ENCODE peak calls at places on chromosomes 4 and X, in seven cellular contexts. O is Caco-2, C is tibial artery, E is breast epithelium, D is GM10248, J is tibial nerve, A is NB4. Z is an unnamed sample.

GRCh38 chr4:151227731-151228130 is 49.2 kb upstream of the PRSS48 start:
- DNase-seq in J (peak), C (peak), A (no peak), D (no peak), O (no peak), E (no peak), Z (no peak)

GRCh38 chrX:13432776-13433605 is 113.1 kb upstream of the ATXN3L start:
- DNase-seq in E (no peak), D (no peak), A (no peak), J (no peak), C (no peak), O (no peak), Z (no peak)

GRCh38 chr4:39565925-39566630 is 38.8 kb upstream of the UGDH start:
- DNase-seq in E (no peak), O (no peak), C (no peak), A (no peak), J (no peak), D (no peak), Z (no peak)

GRCh38 chrX:50606300-50606950 is 135.8 kb upstream of the DGKK start:
- DNase-seq in O (no peak), J (no peak), E (no peak), A (no peak), D (no peak), C (no peak), Z (no peak)

GRCh38 chr4:39029752-39030694 is 2.2 kb downstream of the TMEM156 start:
- DNase-seq in J (no peak), A (peak), O (no peak), E (no peak), D (peak), C (no peak), Z (no peak)

GRCh38 chrX:79081895-79082512 is 62.5 kb upstream of the GPR174 start:
- DNase-seq in J (peak), O (no peak), D (peak), C (no peak), E (no peak), A (peak), Z (peak)

GRCh38 chr4:26030780-26031179 is 116.8 kb downstream of the SMIM20 start:
- DNase-seq in D (peak), A (no peak), C (no peak), J (no peak), O (no peak), E (no peak), Z (no peak)

GRCh38 chr4:7282094-7282370 is 89.7 kb downstream of the SORCS2 start:
- DNase-seq in O (no peak), A (no peak), C (no peak), J (no peak), D (no peak), E (no peak), Z (no peak)

GRCh38 chrX:101595739-101596419 is 21.9 kb downstream of the ARMCX6 start:
- DNase-seq in O (no peak), J (peak), A (peak), D (peak), C (no peak), E (no peak), Z (peak)

GRCh38 chr4:170007113-170007512 is 19.1 kb downstream of the MFAP3L start:
- DNase-seq in A (peak), E (no peak), D (no peak), C (no peak), J (no peak), O (no peak), Z (no peak)

GRCh38 chrX:7709845-7710244 is 133.1 kb upstream of the VCX start:
- DNase-seq in A (no peak), D (no peak), E (no peak), J (no peak), O (no peak), C (no peak), Z (no peak)

GRCh38 chrX:7711167-7711566 is 131.8 kb upstream of the VCX start:
- DNase-seq in J (no peak), E (no peak), C (no peak), A (no peak), O (no peak), D (no peak), Z (no peak)

GRCh38 chrX:7706032-7706431 is 136.9 kb upstream of the VCX start:
- DNase-seq in J (no peak), C (no peak), A (no peak), O (no peak), D (no peak), E (no peak), Z (no peak)
- TF ChIP-seq CTCF in J (peak), C (no peak), A (no peak), O (no peak), D (no peak), E (peak), Z (peak)

GRCh38 chr4:112994732-112995131 is 54.7 kb upstream of the ANK2 start:
- DNase-seq in J (no peak), A (no peak), O (no peak), C (no peak), D (no peak), E (no peak), Z (no peak)
- TF ChIP-seq CTCF in J (no peak), A (no peak), O (no peak), C (no peak), D (no peak), E (no peak), Z (no peak)

GRCh38 chrX:153379508-153379907 is 21.6 kb downstream of the PNMA6E start:
- DNase-seq in J (no peak), A (no peak), D (no peak), E (no peak), O (no peak), C (no peak), Z (no peak)

GRCh38 chrX:153382563-153383482 is 18.3 kb downstream of the PNMA6E start:
- DNase-seq in A (no peak), D (no peak), O (no peak), E (no peak), C (no peak), J (no peak), Z (no peak)

GRCh38 chrX:153379971-153380581 is 21.1 kb downstream of the PNMA6E start:
- DNase-seq in E (no peak), D (no peak), A (no peak), O (no peak), J (no peak), C (no peak), Z (no peak)

GRCh38 chrX:153380691-153381090 is 20.5 kb downstream of the PNMA6E start:
- DNase-seq in O (no peak), J (no peak), E (no peak), A (no peak), D (no peak), C (no peak), Z (no peak)

GRCh38 chrX:153381684-153382532 is 19.2 kb downstream of the PNMA6E start:
- DNase-seq in C (no peak), J (peak), O (peak), E (no peak), A (peak), D (no peak), Z (no peak)
- TF ChIP-seq CTCF in C (no peak), J (no peak), O (no peak), E (no peak), A (no peak), D (no peak), Z (peak)

DNA sequence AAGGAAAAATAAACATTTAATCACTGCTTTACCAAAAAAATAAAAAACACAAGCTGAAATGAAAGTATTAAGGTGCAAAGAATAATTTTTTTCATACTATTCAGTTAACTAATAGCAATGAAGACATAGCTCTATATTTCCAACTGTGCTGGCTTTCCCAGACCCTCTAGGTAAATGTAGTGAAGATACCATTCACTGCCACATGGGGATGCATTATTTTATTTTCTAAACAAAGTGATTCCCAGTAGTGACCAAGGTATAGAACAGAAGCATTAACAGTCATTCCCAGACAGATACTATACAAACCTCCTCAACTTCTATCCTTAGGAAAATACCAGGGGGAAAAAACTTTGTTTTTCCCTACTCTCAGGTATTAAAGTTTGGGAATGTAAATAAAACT is 39.4 kb downstream of the ANTXR2 start:
- DNase-seq in E (no peak), A (no peak), C (no peak), J (no peak), O (no peak), D (no peak), Z (no peak)
- TF ChIP-seq CTCF in E (no peak), A (no peak), C (no peak), J (no peak), O (no peak), D (no peak), Z (peak)

GRCh38 chr4:73662709-73663546 is 42.7 kb upstream of the RASSF6 start:
- DNase-seq in O (no peak), A (peak), J (no peak), C (no peak), E (no peak), D (peak), Z (peak)

GRCh38 chr4:73660808-73661207 is 40.6 kb upstream of the RASSF6 start:
- DNase-seq in D (no peak), J (no peak), A (no peak), C (no peak), E (no peak), O (no peak), Z (no peak)

GRCh38 chr4:73664470-73664869 is 44.2 kb upstream of the RASSF6 start:
- DNase-seq in O (no peak), E (no peak), A (no peak), J (no peak), D (no peak), C (no peak), Z (no peak)

DNA sequence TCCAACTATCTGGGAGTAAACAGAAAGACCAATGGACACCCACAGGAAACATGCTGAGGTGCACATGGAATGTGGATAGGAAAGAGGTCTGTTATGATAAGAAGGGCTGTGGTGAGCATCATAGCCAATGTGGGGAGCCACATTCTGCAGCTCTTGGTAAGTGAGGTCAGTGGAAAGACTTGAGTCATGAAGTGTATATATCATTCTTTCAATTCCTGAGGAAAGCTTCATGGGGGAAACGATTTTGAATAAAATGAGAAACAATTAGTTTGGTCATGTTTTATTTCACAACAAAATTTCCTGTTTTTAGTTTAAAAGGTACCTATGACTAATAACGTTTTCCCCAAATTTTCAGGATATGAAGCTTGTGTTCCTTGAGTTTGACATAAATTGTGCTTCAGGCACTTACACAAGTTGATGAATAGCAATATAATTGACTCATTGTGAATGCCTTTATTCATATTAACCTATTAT is 41.4 kb upstream of the RASSF6 start:
- DNase-seq in D (no peak), C (no peak), A (no peak), O (no peak), E (no peak), J (no peak), Z (no peak)
- TF ChIP-seq CTCF in D (no peak), C (no peak), A (no peak), O (no peak), E (no peak), J (no peak), Z (no peak)

DNA sequence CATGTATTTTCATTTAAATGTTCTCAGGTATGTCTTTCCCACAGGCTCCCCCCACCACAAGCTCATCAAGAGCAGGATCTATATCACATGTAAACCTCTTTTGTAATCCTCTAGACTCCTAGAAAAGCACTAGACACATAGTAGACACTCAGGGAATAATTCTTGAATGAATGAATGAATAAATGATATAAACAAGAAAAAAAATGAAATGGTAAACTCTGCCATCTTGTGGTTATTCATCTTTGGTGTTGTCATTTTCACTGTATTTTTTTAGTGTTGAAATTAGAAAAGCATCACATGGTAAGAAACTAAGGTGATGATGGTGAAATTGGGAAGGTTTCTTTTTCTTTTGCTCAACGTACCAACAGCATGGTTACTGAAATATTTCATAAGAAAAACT is 34.2 kb upstream of the C1GALT1C1 start:
- DNase-seq in D (no peak), C (no peak), E (no peak), J (no peak), O (no peak), A (peak), Z (no peak)
- TF ChIP-seq CTCF in D (no peak), C (no peak), E (no peak), J (peak), O (no peak), A (no peak), Z (peak)

DNA sequence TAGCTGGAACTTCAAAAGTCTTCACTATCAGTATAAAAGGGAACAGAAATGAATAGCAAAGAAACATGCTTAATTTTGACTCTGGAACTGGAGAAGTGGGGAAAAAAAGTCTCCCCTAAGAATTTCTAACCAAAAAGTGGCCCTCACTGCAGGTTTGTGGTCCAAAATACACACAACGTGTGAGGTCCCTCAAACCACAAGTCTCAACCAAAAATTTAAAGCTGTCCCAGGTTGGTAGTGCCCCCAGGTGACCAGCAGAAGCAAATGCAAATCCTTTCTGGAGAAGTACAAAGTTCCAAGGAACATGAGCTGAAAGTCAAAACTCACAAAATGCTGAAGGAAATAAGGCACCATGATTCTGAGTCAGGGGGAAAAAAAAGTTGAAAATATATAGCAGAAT is 23.6 kb upstream of the VAMP7 start:
- DNase-seq in E (no peak), A (peak), C (no peak), O (no peak), D (no peak), J (no peak), Z (no peak)
- TF ChIP-seq CTCF in E (no peak), A (peak), C (no peak), O (peak), D (peak), J (no peak), Z (peak)

GRCh38 chr4:115852767-115853091 is 739.3 kb upstream of the NDST4 start:
- DNase-seq in D (no peak), A (no peak), O (no peak), J (no peak), C (no peak), E (no peak), Z (no peak)
- TF ChIP-seq CTCF in D (no peak), A (no peak), O (no peak), J (no peak), C (no peak), E (no peak), Z (no peak)